ENCODE peak calls at places on chromosomes 7 and 10, in four cellular contexts. X is dorsolateral prefrontal cortex; F is effector memory CD4-positive, alpha-beta T cell; A is PC-3. H is an unnamed sample.

GRCh38 chr10:71966046-71967004 is 2.1 kb downstream of the CHST3 start:
- DNase-seq in X (no peak), F (no peak), A (peak; percentile 58), H (no peak)

GRCh38 chr7:155738652-155739537 is 73.4 kb downstream of the SHH start:
- DNase-seq in X (peak; percentile 80), F (peak; percentile 27), A (peak; percentile 74), H (no peak)

GRCh38 chr7:10802526-10802925 is 171.1 kb upstream of the PHF14 start:
- DNase-seq in X (no peak), F (no peak), A (peak; percentile 22), H (no peak)

GRCh38 chr7:140649566-140650205 is 9.1 kb upstream of the DENND2A start:
- DNase-seq in X (no peak), F (no peak), A (peak; percentile 53), H (no peak)

GRCh38 chr10:122650331-122650730 is 49.3 kb downstream of the C10orf120 start:
- DNase-seq in X (no peak), F (no peak), A (no peak), H (no peak)

GRCh38 chr10:89702121-89702480 is 711 bp downstream of the KIF20B start:
- DNase-seq in X (no peak), F (peak; percentile 2), A (peak; percentile 7), H (peak; percentile 26)

GRCh38 chr10:92567952-92568600 is 5.8 kb downstream of the IDE start:
- DNase-seq in X (no peak), F (no peak), A (peak; percentile 73), H (peak; percentile 30)

GRCh38 chr10:68333905-68334431 is 1.2 kb upstream of the PBLD start:
- DNase-seq in X (no peak), F (no peak), A (no peak), H (no peak)

GRCh38 chr7:116938678-116939077 is 14.6 kb upstream of the ST7 start:
- DNase-seq in X (no peak), F (no peak), A (no peak), H (no peak)

GRCh38 chr7:45684910-45685618 is 110.9 kb downstream of the ADCY1 start:
- DNase-seq in X (peak; percentile 31), F (no peak), A (no peak), H (no peak)

GRCh38 chr10:51273572-51273971 is 199.3 kb downstream of the PRKG1 start:
- DNase-seq in X (no peak), F (no peak), A (no peak), H (no peak)

GRCh38 chr10:90888387-90888786 is 16.6 kb downstream of the RPP30 start:
- DNase-seq in X (no peak), F (no peak), A (peak; percentile 13), H (no peak)

GRCh38 chr7:98192781-98193457 is 18.3 kb upstream of the BHLHA15 start:
- DNase-seq in X (no peak), F (no peak), A (no peak), H (no peak)

GRCh38 chr7:55273186-55273980 is 91.8 kb upstream of the LANCL2 start:
- DNase-seq in X (no peak), F (no peak), A (no peak), H (no peak)

GRCh38 chr7:150983893-150984368 is 5.8 kb upstream of the KCNH2 start:
- DNase-seq in X (no peak), F (no peak), A (peak; percentile 65), H (no peak)

GRCh38 chr10:113958631-113959382 is 84.9 kb upstream of the ADRB1 start:
- DNase-seq in X (no peak), F (no peak), A (peak; percentile 79), H (no peak)

GRCh38 chr7:27187158-27187701 is 2.2 kb upstream of the HOXA11 start:
- DNase-seq in X (no peak), F (no peak), A (peak; percentile 45), H (no peak)
- H3K4me3 ChIP-seq in X (no peak overlapping the region), F (no peak overlapping the region), A (peak overlapping the region; percentile 91), H (no peak overlapping the region)

DNA sequence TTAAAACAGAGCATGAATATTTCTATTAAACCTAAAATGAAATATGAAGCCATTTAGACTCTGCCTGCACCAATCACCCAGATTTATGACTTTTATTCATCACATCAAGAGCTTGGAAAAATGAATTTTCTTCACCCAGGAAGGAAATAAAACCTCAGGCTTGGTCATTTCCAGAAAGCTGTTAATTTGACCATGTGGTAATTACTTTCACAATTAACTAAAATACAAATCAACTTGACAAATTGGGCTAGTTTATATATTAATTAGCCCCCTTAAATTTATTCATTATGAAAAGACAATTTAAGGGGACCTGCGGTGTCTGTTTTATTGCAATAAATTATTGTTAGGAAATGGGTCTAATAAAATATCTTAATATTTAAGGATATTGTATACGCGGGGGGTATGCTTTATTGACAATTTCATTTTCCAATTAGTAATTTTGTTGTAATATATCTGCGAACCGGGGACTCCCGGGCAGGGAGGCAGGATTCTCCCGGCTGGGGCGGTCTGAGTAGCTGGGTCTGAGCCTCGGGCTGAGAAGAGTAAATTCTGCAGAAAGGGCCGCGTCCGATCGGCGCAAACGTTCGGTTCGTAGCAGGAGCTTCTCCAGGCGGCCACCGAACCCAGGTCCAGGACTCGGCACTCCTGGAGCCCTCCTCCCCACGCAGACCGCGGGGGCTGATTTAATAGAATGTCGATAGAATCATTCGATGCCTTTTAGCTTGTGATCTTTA is 9.4 kb upstream of the MNX1 start:
- DNase-seq in X (no peak), F (no peak), A (no peak), H (no peak)
- H3K27me3 ChIP-seq in X (peaks cover 100% of the 10 kb centered on the region), F (peaks cover 71% of the 10 kb centered on the region), A (peaks cover 81% of the 10 kb centered on the region), H (peaks cover 4% of the 10 kb centered on the region)

GRCh38 chr10:96089670-96090462 is 40.2 kb upstream of the ZNF518A start:
- DNase-seq in X (peak; percentile 94), F (peak; percentile 78), A (peak; percentile 85), H (peak; percentile 96)
- H3K4me3 ChIP-seq in X (peak overlapping the region; percentile 91), F (peak overlapping the region; percentile 90), A (peak overlapping the region; percentile 83), H (peak overlapping the region; percentile 88)

DNA sequence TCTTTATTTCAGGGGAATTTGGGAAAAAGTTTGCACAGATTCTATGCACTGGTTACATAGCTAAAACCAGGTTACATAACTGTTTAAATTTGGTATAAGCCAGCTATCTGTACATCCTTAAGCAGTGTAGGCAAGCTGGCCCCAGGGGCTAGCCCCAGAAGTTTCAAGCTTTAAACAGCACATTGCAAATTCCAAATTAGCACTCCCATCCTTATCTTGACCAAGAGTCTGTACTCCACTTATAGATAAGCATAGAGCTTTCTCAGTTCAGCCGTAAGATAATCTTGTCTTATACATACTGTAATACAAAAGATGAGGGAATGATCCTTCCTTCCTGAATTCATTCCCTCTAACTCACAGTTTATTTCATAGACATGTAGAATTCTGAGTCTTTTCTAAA is 109.3 kb downstream of the SPAG6 start:
- DNase-seq in X (no peak), F (no peak), A (no peak), H (no peak)
- H3K27me3 ChIP-seq in X (no peaks in the 10 kb centered on the region), F (no peaks in the 10 kb centered on the region), A (no peaks in the 10 kb centered on the region), H (no peaks in the 10 kb centered on the region)

DNA sequence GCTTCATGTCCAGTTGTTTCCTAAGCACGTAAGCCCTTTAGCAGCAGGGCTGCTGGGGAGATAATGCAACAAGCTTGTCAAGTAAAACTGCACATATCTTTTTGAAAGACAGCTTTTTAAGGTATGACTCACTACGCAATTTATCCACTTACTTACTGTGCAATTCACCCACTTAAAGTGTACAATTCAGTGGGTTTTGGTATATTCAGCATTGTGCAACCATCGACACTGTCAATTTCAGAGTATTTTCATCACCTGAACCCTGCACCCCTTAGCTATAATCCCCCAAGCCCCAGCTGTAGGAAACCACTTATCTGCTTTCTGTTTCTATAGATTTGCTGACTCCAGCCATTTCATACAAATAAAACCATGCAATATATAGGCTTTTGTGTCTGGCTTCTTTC is 168.0 kb downstream of the PTPN20 start:
- DNase-seq in X (no peak), F (no peak), A (peak; percentile 11), H (no peak)
- H3K4me3 ChIP-seq in X (no peak overlapping the region), F (no peak overlapping the region), A (no peak overlapping the region), H (no peak overlapping the region)

GRCh38 chr10:23021430-23021829 is 73.9 kb upstream of the MSRB2 start:
- DNase-seq in X (no peak), F (no peak), A (no peak), H (no peak)
- H3K27me3 ChIP-seq in X (no peaks in the 10 kb centered on the region), F (peaks cover 3% of the 10 kb centered on the region), A (peaks cover 11% of the 10 kb centered on the region), H (no peaks in the 10 kb centered on the region)

GRCh38 chr7:30032310-30033125 is 4.3 kb downstream of the PLEKHA8 start:
- DNase-seq in X (no peak), F (no peak), A (peak; percentile 38), H (no peak)

GRCh38 chr7:30029696-30030095 is 1.5 kb downstream of the PLEKHA8 start:
- DNase-seq in X (no peak), F (no peak), A (no peak), H (no peak)

GRCh38 chr7:30038182-30038980 is 10.2 kb downstream of the PLEKHA8 start:
- DNase-seq in X (no peak), F (no peak), A (no peak), H (no peak)

GRCh38 chr7:30036220-30036619 is 8.0 kb downstream of the PLEKHA8 start:
- DNase-seq in X (no peak), F (no peak), A (no peak), H (no peak)

GRCh38 chr7:30034501-30034900 is 6.3 kb downstream of the PLEKHA8 start:
- DNase-seq in X (no peak), F (no peak), A (no peak), H (no peak)
- H3K4me3 ChIP-seq in X (no peak overlapping the region), F (no peak overlapping the region), A (no peak overlapping the region), H (no peak overlapping the region)

GRCh38 chr10:60711496-60711895 is 66.8 kb upstream of the CDK1 start:
- DNase-seq in X (no peak), F (no peak), A (no peak), H (no peak)
- H3K27me3 ChIP-seq in X (no peaks in the 10 kb centered on the region), F (no peaks in the 10 kb centered on the region), A (no peaks in the 10 kb centered on the region), H (no peaks in the 10 kb centered on the region)

GRCh38 chr10:26981232-26981631 is 119.1 kb downstream of the ANKRD26 start:
- DNase-seq in X (no peak), F (no peak), A (no peak), H (no peak)
- H3K4me3 ChIP-seq in X (no peak overlapping the region), F (no peak overlapping the region), A (no peak overlapping the region), H (no peak overlapping the region)

GRCh38 chr7:44320141-44320540 is 5.3 kb downstream of the CAMK2B start:
- DNase-seq in X (no peak), F (no peak), A (peak; percentile 26), H (no peak)

GRCh38 chr7:44320794-44321371 is 4.5 kb downstream of the CAMK2B start:
- DNase-seq in X (no peak), F (no peak), A (no peak), H (no peak)

GRCh38 chr7:44323381-44324203 is 1.8 kb downstream of the CAMK2B start:
- DNase-seq in X (no peak), F (no peak), A (no peak), H (no peak)

GRCh38 chr7:44322631-44323363 is 2.6 kb downstream of the CAMK2B start:
- DNase-seq in X (no peak), F (no peak), A (no peak), H (no peak)

DNA sequence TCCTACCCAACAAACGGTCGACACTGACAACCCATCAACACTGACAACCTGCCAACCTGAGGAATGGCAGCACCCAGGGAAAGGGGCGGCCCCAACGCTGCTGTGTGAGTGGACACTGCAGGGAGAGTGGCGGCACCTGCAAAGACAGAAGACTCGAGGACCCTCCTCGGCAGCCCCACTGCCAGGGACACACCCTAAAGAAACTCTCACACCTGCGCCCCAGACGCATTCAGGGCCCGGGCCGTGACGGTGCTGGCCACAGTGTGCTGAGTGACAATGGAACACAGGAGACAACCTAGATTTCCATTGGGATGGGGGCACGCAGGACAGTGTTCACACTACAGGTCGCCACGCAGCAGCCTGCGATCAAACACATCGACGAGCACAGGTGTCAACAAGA is 3.6 kb downstream of the CAMK2B start:
- DNase-seq in X (no peak), F (no peak), A (no peak), H (no peak)
- H3K27me3 ChIP-seq in X (peaks cover 3% of the 10 kb centered on the region), F (peaks cover 20% of the 10 kb centered on the region), A (peaks cover 20% of the 10 kb centered on the region), H (peaks cover 5% of the 10 kb centered on the region)